ENCODE peak calls at places on chromosomes 12 and 14, in six cellular contexts. B is amniotic stem cell; J is lower lobe of right lung; S is stimulated activated CD4-positive, alpha-beta T cell treated with anti-CD3 and anti-CD28 coated beads, TNF-alpha, amount 100 ng/mL, for 48 hours; K is effector CD4-positive, alpha-beta T cell; C is astrocyte of the cerebellum. N is an unnamed sample.

GRCh38 chr12:123398177-123398916 is 14.4 kb downstream of the KMT5A start:
- DNase-seq in B (no peak), J (no peak), S (no peak), K (no peak), C (peak; percentile 72), N (peak; percentile 62)

GRCh38 chr14:89767861-89768268 is 186.7 kb downstream of the EFCAB11 start:
- DNase-seq in B (peak; percentile 40), J (no peak), S (peak; percentile 37), K (peak; percentile 43), C (peak; percentile 31), N (peak; percentile 51)

GRCh38 chr12:92848740-92849139 is 80.4 kb downstream of the EEA1 start:
- DNase-seq in B (no peak), J (no peak), S (no peak), K (no peak), C (no peak), N (no peak)

GRCh38 chr12:49942512-49942893 is 8.0 kb upstream of the AQP2 start:
- DNase-seq in B (no peak), J (no peak), S (no peak), K (no peak), C (no peak), N (no peak)

GRCh38 chr12:57243521-57244305 is 7.3 kb downstream of the STAC3 start:
- DNase-seq in B (peak; percentile 49), J (peak; percentile 88), S (peak; percentile 87), K (peak; percentile 81), C (peak; percentile 23), N (peak; percentile 72)

GRCh38 chr12:101299346-101299745 is 19.4 kb downstream of the UTP20 start:
- DNase-seq in B (no peak), J (no peak), S (no peak), K (no peak), C (no peak), N (no peak)

GRCh38 chr12:870378-870777 is 79.1 kb downstream of the RAD52 start:
- DNase-seq in B (no peak), J (no peak), S (no peak), K (no peak), C (no peak), N (no peak)

GRCh38 chr14:72666610-72667009 is 227.3 kb downstream of the DPF3 start:
- DNase-seq in B (peak; percentile 65), J (no peak), S (no peak), K (no peak), C (peak; percentile 46), N (peak; percentile 71)

GRCh38 chr14:104977681-104978647 is at the start of gene AHNAK2:
- DNase-seq in B (no peak), J (peak; percentile 85), S (peak; percentile 44), K (peak; percentile 32), C (no peak), N (peak; percentile 38)

GRCh38 chr14:103103461-103104388 is 9.2 kb downstream of the EXOC3L4 start:
- DNase-seq in B (no peak), J (peak; percentile 77), S (no peak), K (no peak), C (no peak), N (no peak)

GRCh38 chr12:49730568-49731101 is 10.7 kb upstream of the TMBIM6 start:
- DNase-seq in B (no peak), J (no peak), S (no peak), K (no peak), C (no peak), N (no peak)

GRCh38 chr14:75222208-75222701 is 45.8 kb upstream of the TMED10 start:
- DNase-seq in B (peak; percentile 45), J (peak; percentile 73), S (no peak), K (no peak), C (no peak), N (peak; percentile 95)

GRCh38 chr12:12010277-12011031 is 60.3 kb upstream of the BCL2L14 start:
- DNase-seq in B (no peak), J (peak; percentile 70), S (no peak), K (peak; percentile 27), C (peak; percentile 87), N (peak; percentile 44)

GRCh38 chr14:57400556-57401494 is 10.4 kb downstream of the NAA30 start:
- DNase-seq in B (no peak), J (no peak), S (no peak), K (no peak), C (no peak), N (no peak)

GRCh38 chr14:68612049-68612448 is 180.8 kb downstream of the ZFP36L1 start:
- DNase-seq in B (no peak), J (no peak), S (no peak), K (no peak), C (no peak), N (no peak)

GRCh38 chr14:58599145-58599544 is 38.6 kb upstream of the DACT1 start:
- DNase-seq in B (no peak), J (no peak), S (no peak), K (no peak), C (no peak), N (no peak)

GRCh38 chr14:94876306-94876705 is 106.4 kb upstream of the GSC start:
- DNase-seq in B (no peak), J (no peak), S (no peak), K (no peak), C (no peak), N (no peak)

GRCh38 chr14:93892923-93893549 is 34.1 kb upstream of the FAM181A start:
- DNase-seq in B (peak; percentile 5), J (peak; percentile 81), S (peak; percentile 64), K (peak; percentile 56), C (peak; percentile 31), N (peak; percentile 64)

GRCh38 chr12:13275366-13275765 is 78.8 kb downstream of the EMP1 start:
- DNase-seq in B (no peak), J (no peak), S (no peak), K (no peak), C (no peak), N (no peak)

GRCh38 chr12:121490401-121491257 is 90.2 kb downstream of the KDM2B start:
- DNase-seq in B (no peak), J (no peak), S (no peak), K (no peak), C (no peak), N (no peak)

GRCh38 chr12:115947696-115948062 is 329.8 kb downstream of the MED13L start:
- DNase-seq in B (no peak), J (no peak), S (no peak), K (no peak), C (no peak), N (no peak)

GRCh38 chr12:56205445-56205844 is 16.2 kb upstream of the SMARCC2 start:
- DNase-seq in B (no peak), J (no peak), S (no peak), K (no peak), C (no peak), N (no peak)

GRCh38 chr12:118033331-118033730 is 16.8 kb downstream of the RFC5 start:
- DNase-seq in B (no peak), J (no peak), S (no peak), K (no peak), C (no peak), N (no peak)

GRCh38 chr14:89325959-89326358 is 91.1 kb downstream of the FOXN3 start:
- DNase-seq in B (no peak), J (no peak), S (no peak), K (no peak), C (no peak), N (no peak)

GRCh38 chr12:125089083-125089482 is 23.8 kb downstream of the AACS start:
- DNase-seq in B (no peak), J (no peak), S (no peak), K (no peak), C (no peak), N (peak; percentile 14)

GRCh38 chr12:48002179-48002601 is 2.1 kb downstream of the COL2A1 start:
- DNase-seq in B (no peak), J (no peak), S (no peak), K (no peak), C (no peak), N (no peak)

GRCh38 chr14:61130512-61131260 is 149.6 kb downstream of the SLC38A6 start:
- DNase-seq in B (no peak), J (no peak), S (no peak), K (no peak), C (no peak), N (no peak)

N was measured in brain microvascular endothelial cell.